ENCODE peak calls at places on chromosomes 11 and 22, in six cellular contexts. X is AML-193, W is smooth muscle cell of the brain vasculature, M is RCC 7860, A is fibroblast of lung, H is neuronal stem cell. B is an unnamed sample.

GRCh38 chr11:10454902-10455631 is at the start of gene AMPD3:
- DNase-seq in X (no peak), W (peak; percentile 78), M (peak; percentile 84), A (peak; percentile 90), H (no peak), B (peak; percentile 91)

GRCh38 chr22:42724062-42724461 is 3.4 kb upstream of the A4GALT start:
- DNase-seq in X (no peak), W (no peak), M (no peak), A (no peak), H (no peak), B (no peak)

GRCh38 chr11:118547132-118547531 is 16.1 kb downstream of the TMEM25 start:
- DNase-seq in X (no peak), W (no peak), M (no peak), A (no peak), H (no peak), B (no peak)

GRCh38 chr11:129055196-129055595 is 112.5 kb upstream of the TP53AIP1 start:
- DNase-seq in X (no peak), W (no peak), M (no peak), A (no peak), H (no peak), B (no peak)

GRCh38 chr11:13160302-13160701 is 117.3 kb upstream of the BMAL1 start:
- DNase-seq in X (no peak), W (no peak), M (no peak), A (no peak), H (no peak), B (no peak)

GRCh38 chr11:23405350-23405937 is 545.2 kb upstream of the CCDC179 start:
- DNase-seq in X (no peak), W (no peak), M (no peak), A (no peak), H (no peak), B (no peak)

GRCh38 chr11:7572001-7572712 is 58.4 kb downstream of the PPFIBP2 start:
- DNase-seq in X (no peak), W (no peak), M (no peak), A (no peak), H (no peak), B (no peak)

GRCh38 chr11:113895367-113896155 is 9.0 kb upstream of the HTR3B start:
- DNase-seq in X (no peak), W (no peak), M (no peak), A (no peak), H (no peak), B (no peak)

GRCh38 chr11:95092549-95093324 is 3.1 kb downstream of the ENDOD1 start:
- DNase-seq in X (no peak), W (no peak), M (peak; percentile 85), A (peak; percentile 77), H (no peak), B (peak; percentile 28)

GRCh38 chr11:60500276-60500935 is 7.8 kb downstream of the MS4A12 start:
- DNase-seq in X (no peak), W (no peak), M (no peak), A (peak; percentile 0), H (no peak), B (no peak)

GRCh38 chr22:45475876-45476514 is 26.7 kb upstream of the FBLN1 start:
- DNase-seq in X (no peak), W (no peak), M (no peak), A (no peak), H (no peak), B (no peak)

GRCh38 chr22:20258584-20259335 is 9.4 kb downstream of the RTN4R start:
- DNase-seq in X (no peak), W (no peak), M (no peak), A (no peak), H (no peak), B (no peak)

GRCh38 chr11:68946416-68947090 is 34.2 kb downstream of the MRGPRD start:
- DNase-seq in X (no peak), W (peak; percentile 31), M (no peak), A (peak; percentile 88), H (no peak), B (peak; percentile 64)

GRCh38 chr11:77353131-77353530 is 51.6 kb upstream of the GDPD4 start:
- DNase-seq in X (no peak), W (no peak), M (no peak), A (peak; percentile 42), H (no peak), B (no peak)

GRCh38 chr11:61696602-61697001 is 16.4 kb downstream of the DAGLA start:
- DNase-seq in X (no peak), W (no peak), M (peak; percentile 62), A (no peak), H (no peak), B (no peak)

GRCh38 chr22:17369553-17370035 is 334 bp downstream of the CECR2 start:
- DNase-seq in X (no peak), W (no peak), M (no peak), A (no peak), H (peak; percentile 57), B (peak; percentile 26)

GRCh38 chr11:94002226-94002625 is 18.9 kb upstream of the HEPHL1 start:
- DNase-seq in X (no peak), W (no peak), M (no peak), A (peak; percentile 84), H (no peak), B (peak; percentile 25)

GRCh38 chr22:41876275-41876674 is 38.6 kb downstream of the SHISA8 start:
- DNase-seq in X (no peak), W (no peak), M (no peak), A (no peak), H (no peak), B (no peak)

GRCh38 chr22:19438286-19438685 is 5.9 kb downstream of the MRPL40 start:
- DNase-seq in X (no peak), W (no peak), M (no peak), A (no peak), H (no peak), B (no peak)

GRCh38 chr11:62775646-62776045 is 4.5 kb downstream of the TAF6L start:
- DNase-seq in X (no peak), W (no peak), M (no peak), A (no peak), H (no peak), B (no peak)

GRCh38 chr22:33330534-33330933 is 272.4 kb upstream of the SYN3 start:
- DNase-seq in X (no peak), W (no peak), M (no peak), A (no peak), H (no peak), B (no peak)

GRCh38 chr11:8910662-8911039 is 338 bp upstream of the AKIP1 start:
- DNase-seq in X (no peak), W (no peak), M (no peak), A (no peak), H (no peak), B (no peak)

GRCh38 chr22:50525104-50525958 is at the start of gene SCO2:
- DNase-seq in X (peak; percentile 86), W (peak; percentile 90), M (peak; percentile 91), A (peak; percentile 97), H (peak; percentile 98), B (peak; percentile 96)

GRCh38 chr11:2576116-2576515 is 123.7 kb downstream of the KCNQ1OT1 start:
- DNase-seq in X (no peak), W (no peak), M (no peak), A (no peak), H (no peak), B (no peak)

GRCh38 chr11:133951484-133952198 is 5.1 kb downstream of the IGSF9B start:
- DNase-seq in X (no peak), W (no peak), M (no peak), A (peak; percentile 63), H (no peak), B (peak; percentile 61)

GRCh38 chr22:40289991-40290459 is 56.3 kb upstream of the ADSL start:
- DNase-seq in X (no peak), W (no peak), M (peak; percentile 32), A (peak; percentile 21), H (no peak), B (no peak)

GRCh38 chr11:10293423-10294288 is at the start of gene SBF2:
- DNase-seq in X (peak; percentile 29), W (no peak), M (peak; percentile 70), A (peak; percentile 87), H (peak; percentile 91), B (peak; percentile 94)

GRCh38 chr11:1773131-1773510 is 9.4 kb upstream of the CTSD start:
- DNase-seq in X (no peak), W (no peak), M (no peak), A (no peak), H (no peak), B (no peak)

GRCh38 chr22:46653596-46653995 is 33.4 kb downstream of the GRAMD4 start:
- DNase-seq in X (no peak), W (no peak), M (no peak), A (no peak), H (no peak), B (no peak)

GRCh38 chr11:120131941-120132644 is 5.8 kb downstream of the TRIM29 start:
- DNase-seq in X (no peak), W (no peak), M (no peak), A (no peak), H (no peak), B (no peak)

GRCh38 chr11:95788921-95789505 is 569 bp downstream of the FAM76B start:
- DNase-seq in X (no peak), W (no peak), M (no peak), A (peak; percentile 57), H (peak; percentile 54), B (peak; percentile 14)

GRCh38 chr11:19355601-19356000 is 114.9 kb upstream of the E2F8 start:
- DNase-seq in X (no peak), W (no peak), M (no peak), A (no peak), H (no peak), B (peak; percentile 49)

GRCh38 chr11:76266269-76266668 is 60.0 kb upstream of the WNT11 start:
- DNase-seq in X (no peak), W (no peak), M (peak; percentile 71), A (peak; percentile 80), H (no peak), B (peak; percentile 64)

GRCh38 chr11:2537896-2538855 is 93.4 kb downstream of the KCNQ1 start:
- DNase-seq in X (no peak), W (no peak), M (no peak), A (no peak), H (no peak), B (no peak)

GRCh38 chr11:62602141-62603071 is 741 bp upstream of the MTA2 start:
- DNase-seq in X (no peak), W (no peak), M (no peak), A (peak; percentile 21), H (no peak), B (no peak)

B was measured in MG63.